ENCODE peak calls at places on chromosomes 11 and 22, in six cellular contexts. One of them, this sample, is unnamed.

GRCh38 chr11:129785383-129786111 is 30.1 kb upstream of the TMEM45B start:
- DNase-seq in OCI-LY7: peak; percentile 2
- DNase-seq in transverse colon: no peak
- DNase-seq in HCT116: no peak
- DNase-seq in CD4-positive, CD25-positive, alpha-beta regulatory T cell: no peak
- DNase-seq in testis: no peak
- DNase-seq in this sample: no peak

GRCh38 chr22:31748490-31748889 is 1.4 kb downstream of the PRR14L start:
- DNase-seq in testis: no peak
- DNase-seq in OCI-LY7: no peak
- DNase-seq in transverse colon: no peak
- DNase-seq in HCT116: no peak
- DNase-seq in CD4-positive, CD25-positive, alpha-beta regulatory T cell: no peak
- DNase-seq in this sample: no peak

GRCh38 chr11:24588075-24588474 is 91.2 kb downstream of the LUZP2 start:
- DNase-seq in HCT116: no peak
- DNase-seq in testis: no peak
- DNase-seq in transverse colon: no peak
- DNase-seq in OCI-LY7: no peak
- DNase-seq in CD4-positive, CD25-positive, alpha-beta regulatory T cell: no peak
- DNase-seq in this sample: no peak

GRCh38 chr22:35802885-35803284 is 85.2 kb downstream of the APOL5 start:
- DNase-seq in OCI-LY7: no peak
- DNase-seq in HCT116: no peak
- DNase-seq in testis: no peak
- DNase-seq in CD4-positive, CD25-positive, alpha-beta regulatory T cell: no peak
- DNase-seq in transverse colon: no peak
- DNase-seq in this sample: no peak

GRCh38 chr22:35357883-35358621 is 22.8 kb upstream of the HMOX1 start:
- DNase-seq in HCT116: peak; percentile 72
- DNase-seq in CD4-positive, CD25-positive, alpha-beta regulatory T cell: no peak
- DNase-seq in transverse colon: no peak
- DNase-seq in testis: no peak
- DNase-seq in OCI-LY7: no peak
- DNase-seq in this sample: no peak

GRCh38 chr11:79637219-79637618 is 196.4 kb upstream of the TENM4 start:
- DNase-seq in CD4-positive, CD25-positive, alpha-beta regulatory T cell: no peak
- DNase-seq in HCT116: no peak
- DNase-seq in OCI-LY7: no peak
- DNase-seq in transverse colon: no peak
- DNase-seq in testis: no peak
- DNase-seq in this sample: no peak

GRCh38 chr11:26134481-26135355 is 197.2 kb upstream of the ANO3 start:
- DNase-seq in CD4-positive, CD25-positive, alpha-beta regulatory T cell: no peak
- DNase-seq in transverse colon: no peak
- DNase-seq in OCI-LY7: peak; percentile 72
- DNase-seq in HCT116: no peak
- DNase-seq in testis: no peak
- DNase-seq in this sample: no peak

GRCh38 chr11:40295466-40295865 is 1164.0 kb downstream of the LRRC4C start:
- DNase-seq in transverse colon: no peak
- DNase-seq in HCT116: no peak
- DNase-seq in CD4-positive, CD25-positive, alpha-beta regulatory T cell: no peak
- DNase-seq in OCI-LY7: no peak
- DNase-seq in testis: no peak
- DNase-seq in this sample: no peak

GRCh38 chr11:2204361-2205213 is 33.0 kb upstream of the TH start:
- DNase-seq in transverse colon: peak; percentile 10
- DNase-seq in OCI-LY7: no peak
- DNase-seq in HCT116: no peak
- DNase-seq in testis: no peak
- DNase-seq in CD4-positive, CD25-positive, alpha-beta regulatory T cell: no peak
- DNase-seq in this sample: no peak

GRCh38 chr22:46843691-46844297 is 81.3 kb downstream of the TBC1D22A start:
- DNase-seq in testis: no peak
- DNase-seq in HCT116: no peak
- DNase-seq in OCI-LY7: no peak
- DNase-seq in CD4-positive, CD25-positive, alpha-beta regulatory T cell: no peak
- DNase-seq in transverse colon: no peak
- DNase-seq in this sample: no peak

GRCh38 chr11:123559418-123559817 is 95.0 kb downstream of the SCN3B start:
- DNase-seq in CD4-positive, CD25-positive, alpha-beta regulatory T cell: no peak
- DNase-seq in transverse colon: no peak
- DNase-seq in testis: peak; percentile 40
- DNase-seq in OCI-LY7: no peak
- DNase-seq in HCT116: no peak
- DNase-seq in this sample: no peak
- H3K4me3 ChIP-seq in CD4-positive, CD25-positive, alpha-beta regulatory T cell: no peak overlapping the region
- H3K4me3 ChIP-seq in transverse colon: peak overlapping the region; percentile 15
- H3K4me3 ChIP-seq in testis: peak overlapping the region; percentile 43
- H3K4me3 ChIP-seq in OCI-LY7: no peak overlapping the region
- H3K4me3 ChIP-seq in HCT116: no peak overlapping the region
- H3K4me3 ChIP-seq in this sample: no peak overlapping the region

DNA sequence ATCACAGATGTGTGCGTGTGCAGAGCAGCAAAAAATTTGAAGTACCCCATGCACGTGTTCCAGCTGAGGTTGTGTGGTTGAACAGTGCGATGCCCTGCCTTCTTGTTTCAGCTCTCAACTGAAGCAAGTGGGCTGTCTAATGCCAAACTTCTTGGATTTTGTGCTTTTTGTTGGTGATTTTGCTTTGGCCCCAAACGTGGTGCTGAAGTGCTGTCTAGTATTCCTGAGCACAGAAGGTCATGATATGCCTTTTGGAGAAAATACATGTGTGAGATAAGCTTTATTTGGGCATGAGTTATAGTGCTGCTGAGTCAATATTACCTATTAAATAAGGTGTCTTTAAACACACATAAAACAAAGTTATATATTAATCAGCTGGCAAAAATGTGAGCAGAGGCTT is 14.1 kb downstream of the YDJC start:
- DNase-seq in HCT116: no peak
- DNase-seq in OCI-LY7: no peak
- DNase-seq in testis: no peak
- DNase-seq in transverse colon: no peak
- DNase-seq in CD4-positive, CD25-positive, alpha-beta regulatory T cell: no peak
- DNase-seq in this sample: no peak
- H3K27ac ChIP-seq in HCT116: no peak overlapping the region
- H3K27ac ChIP-seq in OCI-LY7: peak overlapping the region; percentile 56
- H3K27ac ChIP-seq in testis: no peak overlapping the region
- H3K27ac ChIP-seq in transverse colon: no peak overlapping the region
- H3K27ac ChIP-seq in CD4-positive, CD25-positive, alpha-beta regulatory T cell: no peak overlapping the region
- H3K27ac ChIP-seq in this sample: no peak overlapping the region

GRCh38 chr11:48033918-48034341 is 53.6 kb downstream of the PTPRJ start:
- DNase-seq in testis: no peak
- DNase-seq in CD4-positive, CD25-positive, alpha-beta regulatory T cell: no peak
- DNase-seq in transverse colon: no peak
- DNase-seq in HCT116: no peak
- DNase-seq in OCI-LY7: no peak
- DNase-seq in this sample: no peak

GRCh38 chr11:48031602-48032001 is 51.2 kb downstream of the PTPRJ start:
- DNase-seq in transverse colon: no peak
- DNase-seq in HCT116: no peak
- DNase-seq in testis: no peak
- DNase-seq in CD4-positive, CD25-positive, alpha-beta regulatory T cell: no peak
- DNase-seq in OCI-LY7: no peak
- DNase-seq in this sample: no peak

GRCh38 chr11:48028909-48029685 is 48.7 kb downstream of the PTPRJ start:
- DNase-seq in CD4-positive, CD25-positive, alpha-beta regulatory T cell: no peak
- DNase-seq in testis: no peak
- DNase-seq in OCI-LY7: peak; percentile 58
- DNase-seq in HCT116: no peak
- DNase-seq in transverse colon: no peak
- DNase-seq in this sample: no peak

GRCh38 chr11:48025983-48026340 is 45.6 kb downstream of the PTPRJ start:
- DNase-seq in HCT116: no peak
- DNase-seq in testis: no peak
- DNase-seq in OCI-LY7: no peak
- DNase-seq in CD4-positive, CD25-positive, alpha-beta regulatory T cell: no peak
- DNase-seq in transverse colon: no peak
- DNase-seq in this sample: no peak

GRCh38 chr11:48029686-48030279 is 49.4 kb downstream of the PTPRJ start:
- DNase-seq in OCI-LY7: no peak
- DNase-seq in testis: no peak
- DNase-seq in transverse colon: no peak
- DNase-seq in HCT116: no peak
- DNase-seq in CD4-positive, CD25-positive, alpha-beta regulatory T cell: no peak
- DNase-seq in this sample: no peak
- H3K4me3 ChIP-seq in OCI-LY7: no peak overlapping the region
- H3K4me3 ChIP-seq in testis: no peak overlapping the region
- H3K4me3 ChIP-seq in transverse colon: no peak overlapping the region
- H3K4me3 ChIP-seq in HCT116: no peak overlapping the region
- H3K4me3 ChIP-seq in CD4-positive, CD25-positive, alpha-beta regulatory T cell: no peak overlapping the region
- H3K4me3 ChIP-seq in this sample: no peak overlapping the region

DNA sequence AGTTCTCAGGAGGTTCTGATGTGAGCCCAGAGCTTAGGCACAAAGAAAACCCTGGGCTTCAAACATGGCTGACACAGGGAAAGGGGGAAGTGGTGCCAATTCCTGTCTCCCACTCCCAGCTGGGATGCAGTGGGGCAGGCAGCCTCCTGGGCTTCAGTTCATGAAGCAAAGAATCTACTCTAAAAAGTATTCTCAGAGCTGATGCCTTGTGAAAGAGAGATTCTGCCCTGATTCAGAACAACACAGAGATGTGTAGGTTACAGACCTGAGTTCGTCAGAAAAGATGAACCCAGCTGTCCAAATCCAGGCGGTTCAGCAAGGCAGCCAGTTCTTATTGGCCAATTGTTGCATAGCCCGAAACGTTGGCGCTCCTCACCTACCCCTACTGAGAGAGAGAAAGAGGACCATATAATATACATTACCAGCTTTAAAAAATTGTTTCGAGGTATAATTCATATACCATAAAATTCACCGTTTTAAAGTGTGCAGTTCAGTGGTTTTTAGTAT is 7.4 kb upstream of the TLCD5 start:
- DNase-seq in HCT116: no peak
- DNase-seq in CD4-positive, CD25-positive, alpha-beta regulatory T cell: no peak
- DNase-seq in transverse colon: no peak
- DNase-seq in testis: no peak
- DNase-seq in OCI-LY7: no peak
- DNase-seq in this sample: no peak
- H3K27ac ChIP-seq in HCT116: peak overlapping the region; percentile 21
- H3K27ac ChIP-seq in CD4-positive, CD25-positive, alpha-beta regulatory T cell: no peak overlapping the region
- H3K27ac ChIP-seq in transverse colon: peak overlapping the region; percentile 65
- H3K27ac ChIP-seq in testis: no peak overlapping the region
- H3K27ac ChIP-seq in OCI-LY7: no peak overlapping the region
- H3K27ac ChIP-seq in this sample: no peak overlapping the region

DNA sequence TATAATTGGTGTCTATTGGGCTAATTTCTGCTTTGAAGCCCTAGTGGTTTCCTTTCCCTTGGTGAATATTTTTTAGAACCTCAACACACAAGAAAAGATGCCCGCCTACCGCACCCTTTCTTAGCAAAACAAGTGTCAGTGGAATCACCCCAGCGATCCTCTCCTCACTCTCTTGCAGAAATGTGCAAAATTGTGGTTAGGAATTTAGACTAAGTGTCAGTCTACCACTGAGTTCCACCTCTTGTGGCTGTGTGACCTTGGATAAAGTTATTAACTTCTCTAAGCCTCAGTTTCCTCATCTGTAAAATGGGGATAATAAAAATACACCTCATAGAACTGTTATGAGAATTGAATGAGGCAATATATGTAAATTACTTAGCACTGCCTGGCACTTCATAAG is 5.3 kb upstream of the JAML start:
- DNase-seq in CD4-positive, CD25-positive, alpha-beta regulatory T cell: no peak
- DNase-seq in HCT116: no peak
- DNase-seq in transverse colon: no peak
- DNase-seq in OCI-LY7: no peak
- DNase-seq in testis: no peak
- DNase-seq in this sample: peak; percentile 50
- H3K4me3 ChIP-seq in CD4-positive, CD25-positive, alpha-beta regulatory T cell: peak overlapping the region; percentile 60
- H3K4me3 ChIP-seq in HCT116: no peak overlapping the region
- H3K4me3 ChIP-seq in transverse colon: no peak overlapping the region
- H3K4me3 ChIP-seq in OCI-LY7: no peak overlapping the region
- H3K4me3 ChIP-seq in testis: no peak overlapping the region
- H3K4me3 ChIP-seq in this sample: no peak overlapping the region

GRCh38 chr11:64764753-64765152 is 5.0 kb upstream of the PYGM start:
- DNase-seq in transverse colon: no peak
- DNase-seq in CD4-positive, CD25-positive, alpha-beta regulatory T cell: no peak
- DNase-seq in testis: no peak
- DNase-seq in OCI-LY7: no peak
- DNase-seq in HCT116: no peak
- DNase-seq in this sample: no peak
- H3K27ac ChIP-seq in transverse colon: peak overlapping the region; percentile 62
- H3K27ac ChIP-seq in CD4-positive, CD25-positive, alpha-beta regulatory T cell: peak overlapping the region; percentile 72
- H3K27ac ChIP-seq in testis: no peak overlapping the region
- H3K27ac ChIP-seq in OCI-LY7: peak overlapping the region; percentile 66
- H3K27ac ChIP-seq in HCT116: no peak overlapping the region
- H3K27ac ChIP-seq in this sample: peak overlapping the region; percentile 51

GRCh38 chr11:75813126-75813525 is 1.9 kb upstream of the UVRAG start:
- DNase-seq in CD4-positive, CD25-positive, alpha-beta regulatory T cell: no peak
- DNase-seq in OCI-LY7: no peak
- DNase-seq in HCT116: no peak
- DNase-seq in transverse colon: no peak
- DNase-seq in testis: no peak
- DNase-seq in this sample: no peak

GRCh38 chr11:75812542-75813040 is 2.4 kb upstream of the UVRAG start:
- DNase-seq in CD4-positive, CD25-positive, alpha-beta regulatory T cell: no peak
- DNase-seq in OCI-LY7: no peak
- DNase-seq in transverse colon: no peak
- DNase-seq in testis: no peak
- DNase-seq in HCT116: no peak
- DNase-seq in this sample: no peak

GRCh38 chr11:75810637-75811383 is 4.2 kb upstream of the UVRAG start:
- DNase-seq in OCI-LY7: no peak
- DNase-seq in transverse colon: no peak
- DNase-seq in CD4-positive, CD25-positive, alpha-beta regulatory T cell: no peak
- DNase-seq in HCT116: no peak
- DNase-seq in testis: no peak
- DNase-seq in this sample: no peak

GRCh38 chr11:75809991-75810390 is 5.0 kb upstream of the UVRAG start:
- DNase-seq in testis: no peak
- DNase-seq in HCT116: no peak
- DNase-seq in transverse colon: no peak
- DNase-seq in CD4-positive, CD25-positive, alpha-beta regulatory T cell: no peak
- DNase-seq in OCI-LY7: no peak
- DNase-seq in this sample: no peak

DNA sequence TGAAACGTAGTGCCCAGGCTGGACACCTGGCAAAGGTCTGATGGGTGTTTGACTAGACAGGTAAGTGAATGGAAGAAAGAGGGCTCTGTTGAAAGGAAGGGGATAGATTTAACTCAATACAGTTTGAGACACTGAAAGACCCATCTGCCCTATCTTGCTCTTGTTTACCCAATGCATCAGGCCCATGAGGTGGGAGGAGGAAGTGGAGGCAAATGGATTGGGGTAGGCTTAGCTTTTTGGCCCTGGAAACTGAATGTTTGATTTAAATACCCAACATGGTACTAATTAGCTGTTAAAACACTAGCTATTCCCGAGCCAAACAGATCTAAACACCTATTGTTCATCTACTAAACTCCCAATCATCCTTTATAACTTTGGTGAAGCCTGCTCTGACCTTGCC is 3.5 kb upstream of the UVRAG start:
- DNase-seq in OCI-LY7: no peak
- DNase-seq in testis: no peak
- DNase-seq in HCT116: no peak
- DNase-seq in transverse colon: no peak
- DNase-seq in CD4-positive, CD25-positive, alpha-beta regulatory T cell: no peak
- DNase-seq in this sample: no peak
- H3K4me3 ChIP-seq in OCI-LY7: no peak overlapping the region
- H3K4me3 ChIP-seq in testis: no peak overlapping the region
- H3K4me3 ChIP-seq in HCT116: no peak overlapping the region
- H3K4me3 ChIP-seq in transverse colon: no peak overlapping the region
- H3K4me3 ChIP-seq in CD4-positive, CD25-positive, alpha-beta regulatory T cell: no peak overlapping the region
- H3K4me3 ChIP-seq in this sample: no peak overlapping the region